ENCODE peak calls at places on chromosome 17, in six cellular contexts. One of them, this sample, is unnamed.

GRCh38 chr17:57639381-57639780 is 105.7 kb downstream of the CCDC182 start:
- DNase-seq in NCI-H1105 treated with DMSO at 0.1 percent for 48 hours: no peak
- DNase-seq in C1 segment of cervical spinal cord: no peak
- DNase-seq in T-helper 2 cell: no peak
- DNase-seq in astrocyte of the cerebellum: no peak
- DNase-seq in glutamatergic neuron: no peak
- DNase-seq in this sample: no peak

GRCh38 chr17:310111-311010 is 42.2 kb downstream of the RPH3AL start:
- DNase-seq in C1 segment of cervical spinal cord: no peak
- DNase-seq in astrocyte of the cerebellum: no peak
- DNase-seq in T-helper 2 cell: no peak
- DNase-seq in glutamatergic neuron: peak
- DNase-seq in NCI-H1105 treated with DMSO at 0.1 percent for 48 hours: no peak
- DNase-seq in this sample: no peak

GRCh38 chr17:32102172-32102571 is 40.1 kb upstream of the RHOT1 start:
- DNase-seq in C1 segment of cervical spinal cord: no peak
- DNase-seq in NCI-H1105 treated with DMSO at 0.1 percent for 48 hours: no peak
- DNase-seq in glutamatergic neuron: no peak
- DNase-seq in astrocyte of the cerebellum: no peak
- DNase-seq in T-helper 2 cell: no peak
- DNase-seq in this sample: no peak

GRCh38 chr17:69608808-69609494 is 194.5 kb downstream of the MAP2K6 start:
- DNase-seq in C1 segment of cervical spinal cord: no peak
- DNase-seq in NCI-H1105 treated with DMSO at 0.1 percent for 48 hours: no peak
- DNase-seq in glutamatergic neuron: no peak
- DNase-seq in T-helper 2 cell: no peak
- DNase-seq in astrocyte of the cerebellum: peak
- DNase-seq in this sample: no peak

GRCh38 chr17:10053976-10054551 is 144.3 kb downstream of the GAS7 start:
- DNase-seq in astrocyte of the cerebellum: no peak
- DNase-seq in NCI-H1105 treated with DMSO at 0.1 percent for 48 hours: no peak
- DNase-seq in glutamatergic neuron: no peak
- DNase-seq in C1 segment of cervical spinal cord: no peak
- DNase-seq in T-helper 2 cell: no peak
- DNase-seq in this sample: no peak

GRCh38 chr17:79803421-79803996 is 6.6 kb upstream of the CBX8 start:
- DNase-seq in astrocyte of the cerebellum: no peak
- DNase-seq in NCI-H1105 treated with DMSO at 0.1 percent for 48 hours: no peak
- DNase-seq in T-helper 2 cell: no peak
- DNase-seq in glutamatergic neuron: no peak
- DNase-seq in C1 segment of cervical spinal cord: no peak
- DNase-seq in this sample: no peak

GRCh38 chr17:35972945-35973332 is 8.4 kb downstream of the CCL16 start:
- DNase-seq in NCI-H1105 treated with DMSO at 0.1 percent for 48 hours: no peak
- DNase-seq in T-helper 2 cell: no peak
- DNase-seq in glutamatergic neuron: no peak
- DNase-seq in astrocyte of the cerebellum: no peak
- DNase-seq in C1 segment of cervical spinal cord: no peak
- DNase-seq in this sample: no peak

GRCh38 chr17:1762906-1763829 is 1.3 kb downstream of the SERPINF1 start:
- DNase-seq in glutamatergic neuron: no peak
- DNase-seq in T-helper 2 cell: no peak
- DNase-seq in astrocyte of the cerebellum: peak
- DNase-seq in NCI-H1105 treated with DMSO at 0.1 percent for 48 hours: no peak
- DNase-seq in C1 segment of cervical spinal cord: no peak
- DNase-seq in this sample: peak

GRCh38 chr17:32486091-32486700 is 597 bp upstream of the CDK5R1 start:
- DNase-seq in T-helper 2 cell: peak
- DNase-seq in NCI-H1105 treated with DMSO at 0.1 percent for 48 hours: peak
- DNase-seq in C1 segment of cervical spinal cord: peak
- DNase-seq in glutamatergic neuron: peak
- DNase-seq in astrocyte of the cerebellum: peak
- DNase-seq in this sample: peak

GRCh38 chr17:13395872-13396271 is 205.9 kb downstream of the HS3ST3A1 start:
- DNase-seq in glutamatergic neuron: no peak
- DNase-seq in NCI-H1105 treated with DMSO at 0.1 percent for 48 hours: no peak
- DNase-seq in C1 segment of cervical spinal cord: no peak
- DNase-seq in T-helper 2 cell: no peak
- DNase-seq in astrocyte of the cerebellum: no peak
- DNase-seq in this sample: no peak

GRCh38 chr17:17152385-17152784 is 53.7 kb downstream of the PLD6 start:
- DNase-seq in NCI-H1105 treated with DMSO at 0.1 percent for 48 hours: no peak
- DNase-seq in glutamatergic neuron: no peak
- DNase-seq in T-helper 2 cell: no peak
- DNase-seq in C1 segment of cervical spinal cord: no peak
- DNase-seq in astrocyte of the cerebellum: no peak
- DNase-seq in this sample: no peak

GRCh38 chr17:58387834-58388233 is 29.5 kb downstream of the RNF43 start:
- DNase-seq in T-helper 2 cell: no peak
- DNase-seq in C1 segment of cervical spinal cord: no peak
- DNase-seq in NCI-H1105 treated with DMSO at 0.1 percent for 48 hours: no peak
- DNase-seq in astrocyte of the cerebellum: no peak
- DNase-seq in glutamatergic neuron: no peak
- DNase-seq in this sample: no peak

GRCh38 chr17:7425316-7425715 is at the start of gene SPEM2:
- DNase-seq in astrocyte of the cerebellum: no peak
- DNase-seq in glutamatergic neuron: no peak
- DNase-seq in C1 segment of cervical spinal cord: no peak
- DNase-seq in T-helper 2 cell: no peak
- DNase-seq in NCI-H1105 treated with DMSO at 0.1 percent for 48 hours: no peak
- DNase-seq in this sample: no peak

GRCh38 chr17:32822996-32823395 is 53.9 kb downstream of the MYO1D start:
- DNase-seq in astrocyte of the cerebellum: no peak
- DNase-seq in glutamatergic neuron: no peak
- DNase-seq in C1 segment of cervical spinal cord: no peak
- DNase-seq in NCI-H1105 treated with DMSO at 0.1 percent for 48 hours: no peak
- DNase-seq in T-helper 2 cell: no peak
- DNase-seq in this sample: no peak

GRCh38 chr17:79969906-79970305 is 65.8 kb downstream of the TBC1D16 start:
- DNase-seq in astrocyte of the cerebellum: no peak
- DNase-seq in T-helper 2 cell: no peak
- DNase-seq in glutamatergic neuron: no peak
- DNase-seq in C1 segment of cervical spinal cord: no peak
- DNase-seq in NCI-H1105 treated with DMSO at 0.1 percent for 48 hours: no peak
- DNase-seq in this sample: no peak

GRCh38 chr17:63477471-63478440 is 895 bp downstream of the ACE start:
- DNase-seq in C1 segment of cervical spinal cord: no peak
- DNase-seq in T-helper 2 cell: no peak
- DNase-seq in NCI-H1105 treated with DMSO at 0.1 percent for 48 hours: peak
- DNase-seq in glutamatergic neuron: peak
- DNase-seq in astrocyte of the cerebellum: no peak
- DNase-seq in this sample: no peak

GRCh38 chr17:44533533-44534246 is 23.6 kb upstream of the FZD2 start:
- DNase-seq in C1 segment of cervical spinal cord: peak
- DNase-seq in glutamatergic neuron: peak
- DNase-seq in NCI-H1105 treated with DMSO at 0.1 percent for 48 hours: peak
- DNase-seq in T-helper 2 cell: peak
- DNase-seq in astrocyte of the cerebellum: peak
- DNase-seq in this sample: peak

GRCh38 chr17:38750312-38751121 is 2.0 kb upstream of the PSMB3 start:
- DNase-seq in glutamatergic neuron: no peak
- DNase-seq in C1 segment of cervical spinal cord: no peak
- DNase-seq in NCI-H1105 treated with DMSO at 0.1 percent for 48 hours: peak
- DNase-seq in astrocyte of the cerebellum: no peak
- DNase-seq in T-helper 2 cell: no peak
- DNase-seq in this sample: no peak

GRCh38 chr17:12342609-12343248 is 322.1 kb downstream of the MAP2K4 start:
- DNase-seq in astrocyte of the cerebellum: no peak
- DNase-seq in glutamatergic neuron: peak
- DNase-seq in C1 segment of cervical spinal cord: no peak
- DNase-seq in T-helper 2 cell: no peak
- DNase-seq in NCI-H1105 treated with DMSO at 0.1 percent for 48 hours: no peak
- DNase-seq in this sample: peak

GRCh38 chr17:48492401-48493298 is 38.2 kb downstream of the HOXB1 start:
- DNase-seq in T-helper 2 cell: peak
- DNase-seq in NCI-H1105 treated with DMSO at 0.1 percent for 48 hours: peak
- DNase-seq in glutamatergic neuron: peak
- DNase-seq in C1 segment of cervical spinal cord: no peak
- DNase-seq in astrocyte of the cerebellum: no peak
- DNase-seq in this sample: peak

GRCh38 chr17:78748730-78749317 is 33.2 kb downstream of the CYTH1 start:
- DNase-seq in T-helper 2 cell: peak
- DNase-seq in astrocyte of the cerebellum: no peak
- DNase-seq in NCI-H1105 treated with DMSO at 0.1 percent for 48 hours: no peak
- DNase-seq in glutamatergic neuron: no peak
- DNase-seq in C1 segment of cervical spinal cord: no peak
- DNase-seq in this sample: no peak

GRCh38 chr17:74113326-74113725 is 90.2 kb upstream of the RPL38 start:
- DNase-seq in NCI-H1105 treated with DMSO at 0.1 percent for 48 hours: no peak
- DNase-seq in glutamatergic neuron: no peak
- DNase-seq in astrocyte of the cerebellum: no peak
- DNase-seq in C1 segment of cervical spinal cord: no peak
- DNase-seq in T-helper 2 cell: no peak
- DNase-seq in this sample: no peak

GRCh38 chr17:63645775-63646491 is 23.7 kb downstream of the MAP3K3 start:
- DNase-seq in C1 segment of cervical spinal cord: no peak
- DNase-seq in T-helper 2 cell: no peak
- DNase-seq in glutamatergic neuron: no peak
- DNase-seq in NCI-H1105 treated with DMSO at 0.1 percent for 48 hours: no peak
- DNase-seq in astrocyte of the cerebellum: no peak
- DNase-seq in this sample: no peak

GRCh38 chr17:32191306-32191705 is 49.0 kb downstream of the RHOT1 start:
- DNase-seq in T-helper 2 cell: no peak
- DNase-seq in glutamatergic neuron: no peak
- DNase-seq in NCI-H1105 treated with DMSO at 0.1 percent for 48 hours: no peak
- DNase-seq in C1 segment of cervical spinal cord: no peak
- DNase-seq in astrocyte of the cerebellum: no peak
- DNase-seq in this sample: no peak

GRCh38 chr17:45426561-45426960 is 6.1 kb downstream of the ARHGAP27 start:
- DNase-seq in T-helper 2 cell: no peak
- DNase-seq in astrocyte of the cerebellum: no peak
- DNase-seq in C1 segment of cervical spinal cord: no peak
- DNase-seq in NCI-H1105 treated with DMSO at 0.1 percent for 48 hours: no peak
- DNase-seq in glutamatergic neuron: no peak
- DNase-seq in this sample: no peak

GRCh38 chr17:73720187-73720834 is 76.1 kb upstream of the SDK2 start:
- DNase-seq in T-helper 2 cell: no peak
- DNase-seq in glutamatergic neuron: no peak
- DNase-seq in C1 segment of cervical spinal cord: no peak
- DNase-seq in NCI-H1105 treated with DMSO at 0.1 percent for 48 hours: no peak
- DNase-seq in astrocyte of the cerebellum: no peak
- DNase-seq in this sample: no peak

GRCh38 chr17:80833952-80834895 is 157.4 kb upstream of the CHMP6 start:
- DNase-seq in NCI-H1105 treated with DMSO at 0.1 percent for 48 hours: no peak
- DNase-seq in astrocyte of the cerebellum: no peak
- DNase-seq in C1 segment of cervical spinal cord: no peak
- DNase-seq in T-helper 2 cell: no peak
- DNase-seq in glutamatergic neuron: no peak
- DNase-seq in this sample: no peak

This sample was measured in D341Med.